ENCODE peak calls at places on chromosomes 11 and 22, in nine cellular contexts. C is astrocyte, G is body of pancreas, U is psoas muscle, V is IMR-90, F is lower leg skin, T is hepatocyte, M is fibroblast of lung, Q is stomach. H is an unnamed sample.

GRCh38 chr22:46660604-46661201 is 40.5 kb downstream of the GRAMD4 start:
- DNase-seq in V (no peak), Q (peak), T (no peak), G (peak), C (no peak), U (no peak), M (no peak), F (no peak), H (no peak)

GRCh38 chr22:49929553-49929979 is 11.1 kb downstream of the CRELD2 start:
- DNase-seq in F (no peak), G (peak), U (peak), Q (peak), T (peak), C (no peak), M (no peak), V (no peak), H (peak)

GRCh38 chr11:35734669-35735068 is 72.1 kb downstream of the TRIM44 start:
- DNase-seq in C (no peak), Q (no peak), T (no peak), V (no peak), F (no peak), M (no peak), G (no peak), U (no peak), H (no peak)

GRCh38 chr11:77542296-77542695 is 47.5 kb upstream of the AQP11 start:
- DNase-seq in G (no peak), F (no peak), U (no peak), V (peak), M (peak), Q (no peak), T (no peak), C (peak), H (no peak)

GRCh38 chr11:60658409-60658808 is 41.0 kb upstream of the MS4A8 start:
- DNase-seq in M (no peak), Q (peak), T (peak), C (no peak), G (peak), F (no peak), U (no peak), V (no peak), H (no peak)

GRCh38 chr11:66221726-66222236 is 46.7 kb upstream of the RAB1B start:
- DNase-seq in Q (no peak), F (peak), M (no peak), T (no peak), V (peak), G (no peak), U (peak), C (no peak), H (peak)

GRCh38 chr11:103380031-103380430 is 270.8 kb downstream of the DYNC2H1 start:
- DNase-seq in F (no peak), M (peak), U (no peak), G (no peak), T (no peak), V (peak), Q (no peak), C (peak), H (peak)

GRCh38 chr11:57427692-57428082 is 766 bp upstream of the SLC43A3 start:
- DNase-seq in G (peak), Q (peak), F (peak), T (no peak), C (peak), M (peak), V (peak), U (peak), H (peak)

GRCh38 chr11:125167954-125168821 is 3.6 kb downstream of the PKNOX2 start:
- DNase-seq in F (peak), Q (peak), G (peak), T (peak), U (no peak), M (peak), C (peak), V (peak), H (peak)

GRCh38 chr22:43451651-43452050 is 39.8 kb downstream of the MPPED1 start:
- DNase-seq in T (no peak), M (no peak), V (no peak), F (no peak), Q (no peak), C (no peak), U (no peak), G (no peak), H (no peak)

GRCh38 chr22:21044931-21045584 is 688 bp upstream of the LRRC74B start:
- DNase-seq in G (no peak), C (peak), T (no peak), F (no peak), Q (no peak), M (peak), V (peak), U (peak), H (peak)

GRCh38 chr22:41091139-41092022 is 1.0 kb upstream of the EP300 start:
- DNase-seq in M (peak), U (peak), V (peak), T (peak), F (peak), G (peak), Q (peak), C (peak), H (peak)
- TF ChIP-seq CTCF in M (no peak), U (no peak), V (no peak), T (no peak), F (no peak), G (no peak), Q (no peak), C (no peak), H (no peak)

GRCh38 chr22:36335621-36336020 is 52.1 kb downstream of the MYH9 start:
- DNase-seq in Q (no peak), C (no peak), T (no peak), G (no peak), V (no peak), F (no peak), U (no peak), M (no peak), H (no peak)

GRCh38 chr22:36334838-36335603 is 52.7 kb downstream of the MYH9 start:
- DNase-seq in C (peak), U (no peak), M (peak), G (peak), F (peak), V (peak), Q (no peak), T (peak), H (peak)

GRCh38 chr22:36333632-36334031 is 54.1 kb downstream of the MYH9 start:
- DNase-seq in T (peak), Q (peak), U (no peak), F (peak), C (no peak), G (peak), V (no peak), M (no peak), H (no peak)

GRCh38 chr22:36332623-36333331 is 55.0 kb downstream of the MYH9 start:
- DNase-seq in Q (peak), M (peak), U (no peak), G (peak), T (peak), V (peak), C (peak), F (peak), H (peak)

DNA sequence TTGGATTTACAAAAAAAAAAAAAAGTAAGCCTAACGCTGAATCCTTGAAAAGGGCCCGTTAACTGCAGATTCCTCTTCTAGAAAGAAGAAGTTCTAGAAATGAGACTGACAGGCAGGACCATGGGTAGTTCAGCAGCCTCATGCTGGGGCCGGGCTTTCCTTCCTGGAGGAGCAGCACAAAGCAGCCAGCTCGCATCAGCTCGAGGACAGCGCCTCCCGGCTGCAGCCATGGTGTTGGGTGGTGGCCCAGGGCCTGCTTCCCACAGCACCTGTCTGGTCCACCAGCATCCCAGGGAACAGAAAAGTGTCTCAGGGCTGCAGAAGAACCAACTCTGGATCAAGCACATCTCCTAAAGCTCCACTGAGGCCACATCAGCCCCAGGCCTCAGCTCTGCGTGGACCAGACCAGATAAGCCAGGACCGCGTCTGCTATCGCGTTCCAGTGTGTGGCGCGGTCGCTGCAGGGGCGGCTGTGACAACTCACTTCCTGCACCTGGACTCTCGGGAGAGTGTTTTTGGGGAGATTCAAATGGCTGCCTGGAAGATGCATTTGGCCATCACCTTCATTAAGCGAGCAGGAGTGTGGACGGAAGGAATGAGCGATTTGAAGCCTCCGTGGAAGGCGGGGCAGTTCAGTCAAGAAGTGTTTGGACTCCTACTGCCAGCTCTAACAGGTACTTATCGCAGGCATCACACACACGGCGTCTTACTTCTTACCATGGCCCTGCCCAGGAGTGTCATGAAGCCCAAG is 53.5 kb downstream of the MYH9 start:
- DNase-seq in M (peak), V (no peak), F (peak), C (no peak), G (peak), U (no peak), T (no peak), Q (no peak), H (no peak)
- H3K4me3 ChIP-seq in M (no peak), V (no peak), F (no peak), C (no peak), G (no peak), U (no peak), T (no peak), Q (no peak), H (no peak)

GRCh38 chr11:2901196-2901796 is 15.7 kb upstream of the CDKN1C start:
- DNase-seq in U (no peak), V (no peak), T (no peak), G (no peak), C (no peak), M (no peak), F (no peak), Q (no peak), H (no peak)

GRCh38 chr11:2904153-2905052 is 18.8 kb upstream of the CDKN1C start:
- DNase-seq in G (no peak), Q (peak), M (no peak), U (no peak), F (no peak), T (peak), C (no peak), V (no peak), H (no peak)

GRCh38 chr11:2901854-2902783 is 16.5 kb upstream of the CDKN1C start:
- DNase-seq in Q (peak), M (peak), F (peak), G (peak), U (peak), C (peak), V (peak), T (peak), H (peak)

GRCh38 chr11:2903672-2904011 is 18.1 kb upstream of the CDKN1C start:
- DNase-seq in C (no peak), T (peak), M (no peak), U (no peak), F (no peak), V (no peak), G (no peak), Q (no peak), H (no peak)

DNA sequence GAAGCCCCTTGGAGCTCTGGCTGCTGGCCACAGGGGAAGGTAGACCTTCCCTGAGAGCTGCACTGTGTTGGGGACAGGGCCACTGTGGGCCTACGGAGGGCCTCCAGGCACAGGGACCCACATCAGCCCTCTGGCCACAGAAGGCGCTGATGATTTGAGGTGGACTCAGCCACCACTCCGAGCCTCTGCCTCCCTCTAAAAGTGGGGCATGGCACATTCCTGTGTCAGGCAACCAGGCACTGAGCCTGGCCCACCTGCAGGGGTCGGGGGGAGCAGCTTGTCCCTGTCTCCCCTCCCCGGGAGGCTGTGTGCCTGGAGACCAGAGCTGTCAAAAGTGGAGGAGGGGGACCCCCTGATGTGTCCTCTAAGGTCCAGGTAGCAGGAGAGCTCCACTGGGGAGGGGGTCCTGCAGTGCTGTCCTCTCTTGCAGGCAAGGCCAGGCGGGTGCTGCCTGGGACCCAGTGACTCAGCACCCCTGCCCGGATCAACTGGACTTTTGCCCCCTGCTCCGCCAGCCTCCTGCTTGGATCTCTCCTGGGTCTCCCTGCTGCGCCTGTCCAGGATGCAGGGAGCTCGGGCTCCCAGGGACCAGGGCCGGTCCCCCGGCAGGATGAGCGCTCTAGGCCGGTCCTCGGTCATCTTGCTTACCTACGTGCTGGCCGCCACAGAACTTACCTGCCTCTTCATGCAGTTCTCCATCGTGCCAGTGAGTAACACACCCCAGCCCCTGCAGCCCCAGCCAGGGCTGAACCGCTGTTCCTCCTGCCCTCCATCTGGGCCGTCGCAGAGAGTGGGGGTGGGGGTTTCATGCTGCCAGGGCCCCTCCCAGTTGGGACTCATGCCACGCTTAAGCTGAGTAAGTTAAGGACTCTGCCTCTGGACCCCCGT is 17.5 kb upstream of the CDKN1C start:
- DNase-seq in M (no peak), U (no peak), C (no peak), T (peak), G (peak), Q (peak), V (no peak), F (no peak), H (no peak)
- TF ChIP-seq CTCF in M (no peak), U (no peak), C (no peak), T (no peak), G (no peak), Q (no peak), V (no peak), F (no peak), H (no peak)

GRCh38 chr11:71930556-71931244 is 1.9 kb downstream of the RNF121 start:
- DNase-seq in F (no peak), M (no peak), C (no peak), Q (no peak), T (no peak), U (no peak), G (no peak), V (no peak), H (no peak)
- H3K4me3 ChIP-seq in F (no peak), M (no peak), C (peak), Q (no peak), T (no peak), U (peak), G (no peak), V (no peak), H (no peak)

GRCh38 chr11:131408011-131408640 is 37.7 kb downstream of the NTM start:
- DNase-seq in T (peak), Q (peak), M (peak), C (peak), U (no peak), F (no peak), G (peak), V (peak), H (peak)
- TF ChIP-seq CTCF in T (peak), Q (no peak), M (peak), C (peak), U (no peak), F (no peak), G (no peak), V (peak), H (peak)

GRCh38 chr11:86624366-86624765 is 48.0 kb downstream of the ME3 start:
- DNase-seq in U (no peak), Q (no peak), G (peak), T (no peak), M (no peak), V (no peak), C (no peak), F (no peak), H (peak)
- H3K4me3 ChIP-seq in U (no peak), Q (no peak), G (no peak), T (no peak), M (no peak), V (no peak), C (no peak), F (no peak), H (no peak)

GRCh38 chr11:33835143-33835878 is 56.6 kb downstream of the LMO2 start:
- DNase-seq in Q (no peak), V (peak), C (peak), T (peak), U (no peak), G (no peak), F (no peak), M (peak), H (peak)
- TF ChIP-seq CTCF in Q (no peak), V (peak), C (peak), T (peak), U (no peak), G (no peak), F (no peak), M (no peak), H (peak)

GRCh38 chr11:122319842-122320555 is 204.0 kb upstream of the BLID start:
- DNase-seq in Q (no peak), T (no peak), F (no peak), C (no peak), M (no peak), V (no peak), U (no peak), G (no peak), H (no peak)
- H3K4me3 ChIP-seq in Q (no peak), T (no peak), F (no peak), C (no peak), M (no peak), V (no peak), U (no peak), G (no peak), H (no peak)

DNA sequence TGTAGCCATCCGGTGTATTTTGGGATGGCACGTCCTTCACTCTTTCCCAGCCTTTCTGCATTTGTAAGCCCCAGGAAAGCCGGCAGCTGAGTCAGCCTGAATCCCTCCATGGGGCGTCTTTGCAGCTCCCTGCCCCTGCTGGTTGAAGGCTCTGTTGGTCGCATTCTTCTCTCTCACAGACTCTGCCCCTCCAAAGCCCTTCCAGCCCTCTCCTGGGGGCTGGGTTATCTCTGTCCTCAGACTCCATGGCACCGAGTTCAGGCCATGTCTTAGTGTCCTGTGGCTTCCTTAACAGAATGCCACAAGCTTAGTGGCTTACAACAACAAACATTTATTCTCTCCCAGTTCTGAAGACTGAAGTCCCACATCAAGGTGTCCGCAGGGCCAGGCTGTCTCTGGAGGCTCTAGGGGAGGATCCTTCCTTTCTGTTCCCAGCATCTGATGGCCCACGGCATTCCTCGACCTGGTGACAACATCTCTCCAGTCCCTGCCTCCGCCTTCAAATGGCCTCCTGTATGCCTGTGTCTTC is 62.2 kb downstream of the BCR start:
- DNase-seq in M (peak), F (no peak), U (peak), V (peak), Q (no peak), T (peak), G (no peak), C (peak), H (no peak)
- TF ChIP-seq CTCF in M (no peak), F (no peak), U (no peak), V (peak), Q (no peak), T (no peak), G (no peak), C (peak), H (no peak)